ENCODE peak calls at places on chromosome 2, in four cellular contexts. V, A, Q and O are unnamed samples.

GRCh38 chr2:157468931-157469708 is 25.2 kb upstream of the CYTIP start:
- DNase-seq in V (no peak), A (no peak), Q (peak; percentile 12), O (no peak)

GRCh38 chr2:8488001-8488738 is 193.7 kb upstream of the ID2 start:
- DNase-seq in V (no peak), A (no peak), Q (no peak), O (no peak)

GRCh38 chr2:37688771-37689468 is 17.5 kb upstream of the CDC42EP3 start:
- DNase-seq in V (no peak), A (no peak), Q (peak; percentile 93), O (peak; percentile 87)

GRCh38 chr2:239213420-239214101 is 187.3 kb downstream of the HDAC4 start:
- DNase-seq in V (no peak), A (no peak), Q (no peak), O (no peak)

GRCh38 chr2:100853909-100854810 is 34.2 kb downstream of the NPAS2 start:
- DNase-seq in V (no peak), A (peak; percentile 74), Q (no peak), O (no peak)

GRCh38 chr2:23456881-23457760 is 72.1 kb downstream of the KLHL29 start:
- DNase-seq in V (no peak), A (no peak), Q (peak; percentile 35), O (peak; percentile 82)

GRCh38 chr2:203623104-203623503 is 83.3 kb upstream of the CD28 start:
- DNase-seq in V (peak; percentile 64), A (no peak), Q (peak; percentile 93), O (no peak)

GRCh38 chr2:128388414-128389032 is 69.9 kb upstream of the HS6ST1 start:
- DNase-seq in V (no peak), A (peak; percentile 42), Q (peak; percentile 53), O (no peak)

GRCh38 chr2:18889565-18890332 is 300.4 kb upstream of the NT5C1B start:
- DNase-seq in V (no peak), A (no peak), Q (no peak), O (no peak)

GRCh38 chr2:152483276-152483996 is 148.5 kb downstream of the FMNL2 start:
- DNase-seq in V (no peak), A (no peak), Q (no peak), O (no peak)

GRCh38 chr2:46091004-46091403 is 206.2 kb upstream of the EPAS1 start:
- DNase-seq in V (no peak), A (no peak), Q (no peak), O (no peak)
- TF ChIP-seq CTCF in V (no peak), A (peak; percentile 43), Q (no peak), O (peak; percentile 23)

GRCh38 chr2:182715121-182715895 is 749 bp upstream of the DNAJC10 start:
- DNase-seq in V (no peak), A (no peak), Q (peak; percentile 65), O (no peak)

GRCh38 chr2:182715896-182716664 is at the start of gene DNAJC10:
- DNase-seq in V (peak; percentile 93), A (peak; percentile 94), Q (peak; percentile 92), O (peak; percentile 63)

GRCh38 chr2:182717451-182718215 is 1.6 kb downstream of the DNAJC10 start:
- DNase-seq in V (peak; percentile 6), A (no peak), Q (no peak), O (no peak)

GRCh38 chr2:182716665-182716990 is 571 bp downstream of the DNAJC10 start:
- DNase-seq in V (no peak), A (peak; percentile 71), Q (no peak), O (no peak)

GRCh38 chr2:182718459-182718858 is 2.4 kb downstream of the DNAJC10 start:
- DNase-seq in V (no peak), A (no peak), Q (no peak), O (no peak)
- H3K4me3 ChIP-seq in V (peak overlapping the region; percentile 13), A (no peak overlapping the region), Q (no peak overlapping the region), O (no peak overlapping the region)

DNA sequence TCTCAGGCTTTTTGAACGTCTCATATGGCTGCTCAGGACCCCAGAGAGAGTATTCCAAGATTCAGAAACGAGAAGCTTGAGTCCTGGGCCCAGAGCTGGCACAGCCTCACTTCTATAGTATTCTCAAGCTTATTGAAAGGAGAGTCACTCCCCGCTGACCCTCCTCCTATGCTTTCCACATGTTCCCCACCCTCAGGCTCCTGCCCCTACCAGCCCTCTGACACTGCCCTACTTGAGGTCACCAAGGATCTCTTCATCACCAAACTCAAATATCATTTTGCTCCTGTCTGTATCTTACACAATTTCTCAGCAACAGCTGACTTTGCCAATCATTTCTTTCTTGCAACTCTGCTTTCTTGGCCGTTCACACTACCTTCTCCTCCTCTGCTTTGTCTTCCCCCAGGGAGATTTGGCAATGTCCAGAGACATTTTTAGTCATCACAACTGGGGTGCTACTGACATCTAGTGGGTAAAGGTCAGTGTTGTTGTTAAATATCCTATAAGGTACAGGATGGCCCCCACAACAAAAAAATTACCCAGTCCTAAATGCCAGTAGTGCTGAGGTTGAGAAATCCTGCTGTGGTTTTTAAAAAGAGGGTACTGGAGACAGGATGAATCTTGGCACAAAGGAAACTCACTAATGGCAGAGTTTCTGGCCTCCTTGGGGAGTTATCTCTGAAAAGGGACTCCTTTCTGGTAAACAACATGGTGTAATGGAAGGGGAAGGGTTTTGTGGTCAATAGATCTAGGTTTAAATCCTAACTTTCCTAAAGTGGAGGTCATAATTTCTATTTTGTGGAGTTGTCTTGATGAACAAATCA is 26.9 kb upstream of the INSIG2 start:
- DNase-seq in V (peak; percentile 40), A (no peak), Q (peak; percentile 28), O (no peak)
- TF ChIP-seq CTCF in V (peak; percentile 30), A (peak; percentile 36), Q (peak; percentile 15), O (peak; percentile 33)

GRCh38 chr2:179170897-179171296 is 93.7 kb downstream of the SESTD1 start:
- DNase-seq in V (no peak), A (no peak), Q (no peak), O (no peak)
- H3K4me3 ChIP-seq in V (no peak overlapping the region), A (no peak overlapping the region), Q (no peak overlapping the region), O (no peak overlapping the region)

GRCh38 chr2:29074401-29074800 is at the start of gene PCARE:
- DNase-seq in V (no peak), A (no peak), Q (no peak), O (peak; percentile 93)
- TF ChIP-seq CTCF in V (no peak), A (no peak), Q (no peak), O (no peak)

GRCh38 chr2:161426788-161427412 is 10.8 kb downstream of the TBR1 start:
- DNase-seq in V (no peak), A (no peak), Q (peak; percentile 66), O (no peak)

GRCh38 chr2:161425966-161426365 is 9.9 kb downstream of the TBR1 start:
- DNase-seq in V (no peak), A (no peak), Q (no peak), O (no peak)

GRCh38 chr2:161428240-161428587 is 12.1 kb downstream of the TBR1 start:
- DNase-seq in V (no peak), A (no peak), Q (no peak), O (no peak)

GRCh38 chr2:161426416-161426787 is 10.3 kb downstream of the TBR1 start:
- DNase-seq in V (no peak), A (no peak), Q (no peak), O (no peak)

DNA sequence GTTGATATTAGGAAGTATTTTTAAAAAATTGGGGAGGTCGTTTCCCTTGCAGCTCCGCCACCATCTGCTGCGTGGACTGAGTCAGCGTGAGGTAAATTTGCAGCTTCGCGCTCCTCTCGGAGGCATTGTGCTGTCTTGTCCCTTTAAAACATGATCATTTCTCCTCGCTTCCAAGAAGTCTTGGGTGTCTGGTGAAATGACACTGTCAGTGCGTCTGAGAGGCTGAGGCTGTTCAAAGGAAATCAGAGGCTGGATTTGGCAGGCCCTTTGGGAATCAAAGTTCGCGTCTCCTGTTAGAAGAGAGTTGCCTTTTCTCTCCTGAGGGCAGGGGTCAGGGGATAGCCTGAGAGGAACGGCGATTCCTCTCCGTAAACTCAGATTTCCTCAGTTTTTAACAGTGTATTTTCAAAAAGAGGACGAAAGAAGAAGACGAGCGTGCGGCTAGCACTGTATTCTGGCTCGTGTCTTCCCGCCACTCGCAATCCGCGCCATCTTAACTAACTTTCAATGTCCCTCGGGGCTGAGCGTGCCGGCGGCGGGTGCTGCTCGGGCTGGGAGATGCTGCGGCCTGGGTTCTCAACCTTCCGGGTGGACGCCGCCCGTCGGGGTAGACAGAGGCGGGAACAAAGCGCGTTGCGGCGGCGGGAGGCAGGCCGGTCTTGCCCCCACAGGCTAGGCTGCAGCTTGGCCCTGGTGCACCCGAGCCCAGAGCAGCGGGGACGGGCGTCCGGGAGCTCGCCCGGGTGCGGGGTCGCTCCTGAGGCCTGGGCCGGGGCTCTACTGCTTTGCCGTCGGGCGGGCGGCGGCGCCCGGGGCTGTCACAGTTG is 11.5 kb downstream of the TBR1 start:
- DNase-seq in V (no peak), A (no peak), Q (peak; percentile 20), O (no peak)
- H3K4me3 ChIP-seq in V (no peak overlapping the region), A (no peak overlapping the region), Q (peak overlapping the region; percentile 10), O (peak overlapping the region; percentile 5)

DNA sequence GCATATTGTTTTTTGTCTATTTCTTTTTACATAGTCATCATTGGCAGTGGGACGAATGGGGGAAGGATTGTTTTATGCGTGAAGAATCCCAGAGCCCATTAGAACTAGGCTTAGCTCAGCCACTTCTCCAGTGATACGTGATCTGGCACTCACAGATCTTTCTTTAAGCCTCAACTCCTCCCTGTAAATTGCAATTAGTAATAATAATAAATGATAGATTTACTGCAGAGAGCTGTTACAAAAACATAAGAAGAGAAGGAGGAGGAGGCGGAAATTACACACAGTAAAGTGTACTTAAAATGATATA is 629.3 kb downstream of the NRXN1 start:
- DNase-seq in V (no peak), A (no peak), Q (no peak), O (no peak)
- TF ChIP-seq CTCF in V (no peak), A (no peak), Q (no peak), O (no peak)